ENCODE peak calls at places on chromosomes 4 and X, in seven cellular contexts. J is HCT116, A is hepatocyte, O is dorsolateral prefrontal cortex, Z is ascending aorta, T is fibroblast of mammary gland, S is lower leg skin. Y is an unnamed sample.

GRCh38 chrX:24672701-24673190 is 21.0 kb upstream of the POLA1 start:
- DNase-seq in O (peak; percentile 67), T (no peak), J (no peak), Z (no peak), S (no peak), A (peak; percentile 69), Y (no peak)

GRCh38 chr4:83093060-83093640 is 21.4 kb downstream of the PLAC8 start:
- DNase-seq in O (no peak), J (no peak), A (no peak), T (no peak), S (no peak), Z (no peak), Y (peak; percentile 72)

GRCh38 chr4:140901736-140902336 is 145.7 kb upstream of the TBC1D9 start:
- DNase-seq in S (no peak), A (no peak), T (no peak), J (no peak), O (no peak), Z (no peak), Y (no peak)

GRCh38 chr4:184359905-184360304 is 114.4 kb downstream of the IRF2 start:
- DNase-seq in O (no peak), Z (no peak), J (no peak), T (no peak), S (no peak), A (no peak), Y (no peak)

GRCh38 chrX:133151320-133151719 is 54.4 kb upstream of the USP26 start:
- DNase-seq in O (no peak), A (peak; percentile 32), J (no peak), Z (no peak), T (no peak), S (no peak), Y (peak; percentile 48)

GRCh38 chr4:112942077-112942476 is 107.4 kb upstream of the ANK2 start:
- DNase-seq in S (no peak), Z (no peak), O (no peak), J (no peak), A (no peak), T (no peak), Y (no peak)

GRCh38 chrX:1462596-1463251 is 10.0 kb upstream of the ASMTL start:
- DNase-seq in J (no peak), T (peak; percentile 76), O (no peak), A (peak; percentile 66), S (peak; percentile 70), Z (no peak), Y (peak; percentile 4)

GRCh38 chr4:94278777-94279176 is 63.9 kb downstream of the HPGDS start:
- DNase-seq in S (no peak), Z (no peak), A (no peak), O (no peak), J (no peak), T (no peak), Y (no peak)

GRCh38 chr4:22474636-22475310 is 41.1 kb downstream of the ADGRA3 start:
- DNase-seq in S (no peak), T (peak; percentile 45), O (no peak), A (no peak), J (peak; percentile 52), Z (no peak), Y (peak; percentile 45)

GRCh38 chrX:136822337-136823095 is 41.8 kb upstream of the ARHGEF6 start:
- DNase-seq in O (no peak), S (no peak), T (peak; percentile 69), J (no peak), Z (no peak), A (no peak), Y (no peak)

GRCh38 chrX:84046403-84046984 is 141.5 kb downstream of the RPS6KA6 start:
- DNase-seq in A (peak; percentile 26), Z (no peak), S (no peak), T (peak; percentile 37), J (no peak), O (no peak), Y (peak; percentile 57)

GRCh38 chr4:15003441-15003890 is 1.2 kb downstream of the CPEB2 start:
- DNase-seq in Z (no peak), J (no peak), A (peak; percentile 82), T (no peak), S (peak; percentile 90), O (no peak), Y (peak; percentile 43)

GRCh38 chr4:89336818-89337395 is 29.3 kb upstream of the GPRIN3 start:
- DNase-seq in J (no peak), T (no peak), S (no peak), Z (no peak), O (no peak), A (no peak), Y (no peak)

GRCh38 chr4:84786478-84786877 is 180.0 kb downstream of the WDFY3 start:
- DNase-seq in S (no peak), O (no peak), T (no peak), Z (no peak), A (no peak), J (no peak), Y (no peak)

GRCh38 chrX:29397506-29397905 is 810.3 kb downstream of the IL1RAPL1 start:
- DNase-seq in S (no peak), T (peak; percentile 15), J (no peak), A (no peak), O (no peak), Z (no peak), Y (no peak)

GRCh38 chr4:73661646-73662119 is 41.4 kb upstream of the RASSF6 start:
- DNase-seq in S (no peak), A (no peak), T (peak; percentile 98), J (no peak), Z (no peak), O (no peak), Y (peak; percentile 88)

GRCh38 chrX:27085346-27085745 is 377.8 kb downstream of the PPP4R3C start:
- DNase-seq in T (no peak), S (no peak), Z (no peak), J (no peak), O (no peak), A (no peak), Y (no peak)

GRCh38 chr4:125085-125820 is 952 bp downstream of the ZNF718 start:
- DNase-seq in A (peak; percentile 79), O (no peak), Z (no peak), J (no peak), T (peak; percentile 35), S (no peak), Y (peak; percentile 73)

GRCh38 chrX:151402719-151403390 is 5.8 kb downstream of the VMA21 start:
- DNase-seq in A (no peak), Z (no peak), T (no peak), S (no peak), O (no peak), J (no peak), Y (no peak)

GRCh38 chr4:123444298-123444731 is 47.7 kb downstream of the SPRY1 start:
- DNase-seq in A (peak; percentile 73), O (no peak), T (peak; percentile 29), Z (no peak), S (no peak), J (no peak), Y (no peak)

GRCh38 chr4:74426101-74426500 is 18.8 kb upstream of the AREG start:
- DNase-seq in A (no peak), O (no peak), S (no peak), T (peak; percentile 98), Z (no peak), J (no peak), Y (peak; percentile 69)

GRCh38 chr4:67918428-67918827 is 34.6 kb upstream of the TMPRSS11D start:
- DNase-seq in S (no peak), Z (no peak), J (peak; percentile 13), O (no peak), T (no peak), A (no peak), Y (peak; percentile 37)

GRCh38 chrX:123607270-123607669 is 125.6 kb downstream of the THOC2 start:
- DNase-seq in Z (no peak), S (no peak), A (no peak), O (no peak), J (no peak), T (no peak), Y (no peak)

GRCh38 chr4:104677122-104677521 is 182.4 kb upstream of the CXXC4 start:
- DNase-seq in Z (no peak), S (no peak), J (no peak), O (no peak), T (no peak), A (peak; percentile 6), Y (peak; percentile 57)

GRCh38 chr4:113990886-113991285 is 11.4 kb upstream of the ARSJ start:
- DNase-seq in A (no peak), T (no peak), Z (no peak), J (no peak), O (no peak), S (no peak), Y (no peak)

GRCh38 chr4:11496313-11496956 is 67.7 kb upstream of the HS3ST1 start:
- DNase-seq in O (no peak), J (no peak), T (no peak), S (no peak), Z (no peak), A (no peak), Y (peak; percentile 99)

GRCh38 chr4:27094224-27094623 is 233.6 kb downstream of the STIM2 start:
- DNase-seq in T (no peak), S (peak; percentile 12), J (no peak), A (no peak), Z (no peak), O (no peak), Y (no peak)

GRCh38 chr4:166622425-166622977 is 611.8 kb downstream of the SPOCK3 start:
- DNase-seq in S (no peak), J (no peak), A (no peak), Z (no peak), T (no peak), O (no peak), Y (peak; percentile 32)
- H3K4me3 ChIP-seq in S (no peak overlapping the region), J (no peak overlapping the region), A (no peak overlapping the region), Z (no peak overlapping the region), T (no peak overlapping the region), O (no peak overlapping the region), Y (no peak overlapping the region)

DNA sequence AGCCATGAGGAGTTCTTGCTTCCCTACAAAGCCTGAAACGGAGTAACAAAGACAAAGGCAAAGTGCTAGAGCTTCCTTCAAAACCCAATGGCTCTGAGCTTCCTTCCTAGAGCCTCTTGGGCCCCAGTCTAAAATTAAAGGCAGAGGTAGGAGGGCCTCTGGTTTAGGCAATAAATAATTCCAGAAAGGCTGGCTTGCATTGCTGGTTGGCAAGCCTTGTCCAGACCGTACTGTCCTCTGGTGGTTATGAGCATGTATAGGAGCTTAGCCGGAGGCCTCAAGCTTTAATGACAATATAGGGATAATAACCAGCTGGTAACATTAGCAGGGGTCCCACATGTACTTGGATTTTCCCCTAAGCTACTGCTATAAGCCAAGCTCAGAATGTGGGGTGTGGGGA is 237.3 kb downstream of the AR start:
- DNase-seq in Z (no peak), O (no peak), T (peak; percentile 63), J (no peak), S (no peak), A (no peak), Y (no peak)
- TF ChIP-seq CTCF in Z (peak; percentile 16), O (no peak), T (peak; percentile 55), J (no peak), S (no peak), A (peak; percentile 22), Y (no peak)

DNA sequence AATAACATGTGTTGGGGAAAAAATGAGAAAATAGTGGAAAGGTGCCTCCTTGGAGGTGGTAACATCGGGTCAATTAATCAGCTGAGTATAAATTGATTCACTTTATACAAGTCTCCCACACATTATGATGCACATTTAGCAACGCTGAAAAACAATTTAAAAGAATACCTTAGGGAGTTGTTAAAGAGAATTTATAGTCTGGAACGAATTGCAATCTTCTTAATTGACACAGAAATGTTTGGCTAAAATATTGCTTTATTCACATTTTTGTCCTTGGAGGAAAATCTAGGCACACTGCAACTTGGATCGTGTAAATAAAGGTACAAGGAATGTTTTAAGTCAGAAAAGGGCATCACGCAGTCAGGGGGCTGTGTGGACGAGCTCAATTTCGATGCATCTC is 84.2 kb downstream of the HPRT1 start:
- DNase-seq in A (no peak), S (no peak), O (no peak), T (peak; percentile 71), Z (no peak), J (no peak), Y (no peak)
- H3K4me3 ChIP-seq in A (no peak overlapping the region), S (no peak overlapping the region), O (no peak overlapping the region), T (no peak overlapping the region), Z (no peak overlapping the region), J (no peak overlapping the region), Y (no peak overlapping the region)

GRCh38 chr4:181911420-181911819 is 331.8 kb upstream of the TENM3 start:
- DNase-seq in O (no peak), S (no peak), T (peak; percentile 70), J (no peak), Z (no peak), A (peak; percentile 28), Y (no peak)
- TF ChIP-seq CTCF in O (no peak), S (no peak), T (peak; percentile 2), J (no peak), Z (no peak), A (peak; percentile 5), Y (no peak)